ENCODE peak calls at places on chromosome 4, in five cellular contexts. S is breast epithelium, W is aorta, O is left ventricle myocardium inferior, Y is cardiac muscle cell. C is an unnamed sample. For H3K9me3, the result is how much of the 10 kb centered on the place peaks cover.

GRCh38 chr4:51835079-51835478 is 7.9 kb upstream of the DCUN1D4 start:
- DNase-seq in S (no peak), W (no peak), O (no peak), Y (no peak), C (no peak)

GRCh38 chr4:66567551-66567950 is 897.3 kb upstream of the EPHA5 start:
- DNase-seq in S (no peak), W (no peak), O (no peak), Y (no peak), C (no peak)

GRCh38 chr4:18566970-18567799 is 545.6 kb upstream of the LCORL start:
- DNase-seq in S (no peak), W (no peak), O (no peak), Y (no peak), C (no peak)

GRCh38 chr4:169070071-169070894 is 60.2 kb upstream of the CBR4 start:
- DNase-seq in S (peak), W (peak), O (peak), Y (peak), C (no peak)

GRCh38 chr4:41991916-41992767 is 1.8 kb downstream of the SLC30A9 start:
- DNase-seq in S (no peak), W (no peak), O (no peak), Y (peak), C (no peak)

GRCh38 chr4:74968456-74969164 is 35.7 kb downstream of the PARM1 start:
- DNase-seq in S (no peak), W (no peak), O (no peak), Y (no peak), C (no peak)

GRCh38 chr4:143700420-143701352 is at the start of gene FREM3:
- DNase-seq in S (no peak), W (no peak), O (no peak), Y (no peak), C (peak)

GRCh38 chr4:71872767-71873422 is 89.0 kb upstream of the GC start:
- DNase-seq in S (no peak), W (no peak), O (no peak), Y (no peak), C (no peak)

GRCh38 chr4:56215901-56216300 is 171.4 kb downstream of the AASDH start:
- DNase-seq in S (no peak), W (peak), O (no peak), Y (peak), C (no peak)

DNA sequence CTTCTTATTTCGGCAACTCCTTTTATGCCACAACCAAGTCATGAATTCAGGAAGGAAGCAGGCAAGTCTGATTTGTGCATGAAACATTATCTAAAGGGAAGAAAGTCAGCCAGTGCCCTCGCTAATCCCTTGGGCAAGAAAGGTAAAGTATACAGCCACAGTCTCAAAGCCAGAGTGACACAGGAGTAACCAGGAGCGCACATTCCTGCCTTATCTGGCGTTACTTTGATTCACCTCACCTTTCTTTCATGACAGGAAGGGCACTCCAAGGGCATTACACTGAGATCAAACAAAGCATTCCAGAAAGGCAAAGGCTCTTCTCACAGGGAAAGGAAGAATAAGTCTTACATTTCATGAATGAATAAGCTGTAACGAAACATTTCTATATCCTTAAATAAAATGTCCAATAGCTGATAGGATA is 38.8 kb downstream of the FAT1 start:
- DNase-seq in S (no peak), W (no peak), O (no peak), Y (no peak), C (no peak)
- H3K9me3 ChIP-seq in S (under half), W (under half), O (under half), Y (under half), C (under half)

GRCh38 chr4:162683659-162684370 is 482.9 kb downstream of the NAF1 start:
- DNase-seq in S (no peak), W (no peak), O (no peak), Y (no peak), C (no peak)
- H3K27ac ChIP-seq in S (no peak), W (no peak), O (no peak), Y (no peak), C (no peak)

DNA sequence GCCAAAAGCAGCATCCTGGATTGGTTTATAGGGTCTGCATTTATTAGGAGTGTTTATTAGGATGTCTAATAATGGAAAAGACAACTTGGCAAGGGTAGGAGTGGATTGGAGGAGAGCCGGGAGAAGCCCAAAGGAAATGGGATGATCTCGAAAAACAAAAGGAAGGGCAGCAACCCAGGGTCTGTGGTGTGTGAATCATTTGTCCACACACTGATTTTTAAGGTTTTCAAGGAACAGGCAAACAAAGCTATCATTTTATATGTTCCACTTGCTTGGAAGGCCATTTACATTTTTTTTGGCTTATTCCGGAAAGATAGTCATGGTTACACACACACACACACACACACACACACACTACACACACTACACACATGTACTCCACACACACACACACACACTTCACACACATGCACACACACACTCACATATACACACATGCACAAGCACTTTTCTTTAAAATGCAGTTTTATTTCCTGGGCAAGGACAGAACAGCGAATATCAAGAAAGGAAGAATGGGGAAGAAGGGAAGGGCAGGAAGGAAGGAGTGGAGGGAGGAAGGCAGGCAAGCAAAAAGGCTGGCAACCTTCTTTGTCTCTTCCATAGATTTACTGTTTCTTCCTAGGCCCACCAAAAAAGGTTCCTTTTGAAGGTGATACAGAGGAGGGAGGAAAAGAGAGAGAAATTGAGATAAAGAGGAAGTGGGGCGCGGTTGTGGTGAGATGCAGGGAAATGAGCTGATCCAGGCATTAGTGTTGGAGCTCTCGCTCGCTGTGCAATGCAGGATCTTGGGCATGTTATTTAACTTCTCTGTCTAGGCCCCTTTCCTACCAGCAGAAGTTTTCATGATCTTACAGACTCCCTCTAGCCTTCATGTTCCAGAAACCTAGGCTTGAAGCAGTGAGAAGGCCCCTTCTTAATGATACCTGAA is 88.6 kb upstream of the MAML3 start:
- DNase-seq in S (no peak), W (peak), O (no peak), Y (peak), C (peak)
- H3K4me3 ChIP-seq in S (no peak), W (no peak), O (no peak), Y (no peak), C (no peak)

DNA sequence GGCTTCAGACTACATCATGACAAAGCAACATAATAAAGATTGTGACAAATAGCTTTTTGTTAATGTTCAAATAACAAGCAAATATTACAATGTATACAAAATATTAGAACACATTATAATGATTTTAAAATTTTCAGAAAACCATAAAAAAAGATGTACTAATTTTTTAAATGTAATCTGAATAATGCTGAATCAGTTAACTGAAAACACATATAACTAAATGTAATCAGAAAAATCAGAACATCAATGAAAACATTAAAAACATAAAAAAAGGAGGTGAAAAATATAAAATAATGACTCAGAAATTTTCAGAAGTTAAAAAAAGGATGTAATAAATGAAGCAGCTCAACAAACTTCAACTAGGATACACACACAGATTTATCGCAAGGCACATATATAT is 53.5 kb downstream of the ZNF721 start:
- DNase-seq in S (no peak), W (no peak), O (no peak), Y (no peak), C (no peak)
- H3K9me3 ChIP-seq in S (half or more), W (under half), O (half or more), Y (under half), C (under half)